ENCODE peak calls at places on chromosomes 5 and 9, in seven cellular contexts. Y is hepatic stellate cell; D is effector memory CD4-positive, alpha-beta T cell; K is stimulated activated CD4-positive, alpha-beta T cell treated with anti-CD3 and anti-CD28 coated beads, TNF-alpha, amount 100 ng/mL, for 4 hours; G is activated effector memory CD4-positive, alpha-beta T cell treated with Interleukin-2 at 50 U/mL for 16 hours; H is A549; Q is GM20000. B is an unnamed sample.

GRCh38 chr9:111069233-111069632 is 31.0 kb upstream of the LPAR1 start:
- DNase-seq in Y (no peak), D (no peak), K (no peak), G (no peak), H (no peak), Q (no peak), B (no peak)

GRCh38 chr5:88748670-88749069 is 134.3 kb downstream of the MEF2C start:
- DNase-seq in Y (no peak), D (no peak), K (no peak), G (no peak), H (no peak), Q (no peak), B (no peak)

GRCh38 chr9:2621678-2622360 is at the start of gene VLDLR:
- DNase-seq in Y (peak), D (no peak), K (no peak), G (no peak), H (peak), Q (peak), B (peak)

GRCh38 chr9:120478208-120478607 is 101.8 kb downstream of the CDK5RAP2 start:
- DNase-seq in Y (no peak), D (no peak), K (no peak), G (no peak), H (no peak), Q (no peak), B (no peak)

GRCh38 chr5:150131978-150132694 is 23.5 kb downstream of the PDGFRB start:
- DNase-seq in Y (no peak), D (no peak), K (no peak), G (no peak), H (no peak), Q (no peak), B (no peak)

GRCh38 chr5:60673329-60673728 is 26.6 kb downstream of the DEPDC1B start:
- DNase-seq in Y (no peak), D (no peak), K (no peak), G (no peak), H (no peak), Q (no peak), B (no peak)

GRCh38 chr5:152378730-152379129 is 26.3 kb downstream of the NMUR2 start:
- DNase-seq in Y (no peak), D (no peak), K (no peak), G (no peak), H (no peak), Q (no peak), B (no peak)

GRCh38 chr5:32159328-32160072 is 14.6 kb downstream of the GOLPH3 start:
- DNase-seq in Y (no peak), D (no peak), K (no peak), G (no peak), H (no peak), Q (no peak), B (no peak)

GRCh38 chr5:83034036-83034435 is 43.2 kb downstream of the TMEM167A start:
- DNase-seq in Y (no peak), D (no peak), K (no peak), G (no peak), H (no peak), Q (no peak), B (no peak)

GRCh38 chr5:34529581-34530331 is 126.4 kb upstream of the RAI14 start:
- DNase-seq in Y (no peak), D (no peak), K (no peak), G (no peak), H (no peak), Q (no peak), B (no peak)

GRCh38 chr5:59322887-59323286 is 570.6 kb downstream of the PDE4D start:
- DNase-seq in Y (no peak), D (no peak), K (no peak), G (no peak), H (no peak), Q (no peak), B (no peak)

GRCh38 chr5:39203951-39204350 is 15.4 kb downstream of the FYB1 start:
- DNase-seq in Y (no peak), D (no peak), K (no peak), G (no peak), H (no peak), Q (no peak), B (no peak)

GRCh38 chr9:36189978-36190377 is 743 bp upstream of the CLTA start:
- DNase-seq in Y (no peak), D (no peak), K (no peak), G (no peak), H (peak), Q (no peak), B (no peak)

GRCh38 chr5:178895615-178896571 is at the start of gene ZFP2:
- DNase-seq in Y (peak), D (no peak), K (no peak), G (peak), H (peak), Q (peak), B (peak)

GRCh38 chr9:89608646-89609335 is 4.0 kb downstream of the GADD45G start:
- DNase-seq in Y (no peak), D (no peak), K (no peak), G (no peak), H (no peak), Q (no peak), B (no peak)

GRCh38 chr5:15834596-15835245 is 334.7 kb downstream of the FBXL7 start:
- DNase-seq in Y (peak), D (no peak), K (no peak), G (no peak), H (no peak), Q (no peak), B (no peak)

GRCh38 chr5:151661968-151662732 is 24.6 kb downstream of the SPARC start:
- DNase-seq in Y (no peak), D (no peak), K (no peak), G (no peak), H (no peak), Q (peak), B (no peak)

GRCh38 chr5:40871177-40871576 is 30.0 kb downstream of the CARD6 start:
- DNase-seq in Y (no peak), D (no peak), K (no peak), G (no peak), H (no peak), Q (no peak), B (no peak)

GRCh38 chr5:135723451-135723850 is 111.0 kb upstream of the SLC25A48 start:
- DNase-seq in Y (no peak), D (no peak), K (no peak), G (no peak), H (no peak), Q (no peak), B (no peak)

GRCh38 chr9:114805670-114806551 is at the start of gene TNFSF15:
- DNase-seq in Y (peak), D (no peak), K (no peak), G (no peak), H (no peak), Q (peak), B (no peak)

GRCh38 chr5:59198832-59199231 is 616.0 kb downstream of the RAB3C start:
- DNase-seq in Y (no peak), D (no peak), K (no peak), G (no peak), H (no peak), Q (no peak), B (no peak)

GRCh38 chr5:173522518-173522917 is 93.9 kb downstream of the BOD1 start:
- DNase-seq in Y (no peak), D (no peak), K (no peak), G (no peak), H (no peak), Q (no peak), B (no peak)

GRCh38 chr5:76372320-76373054 is 30.6 kb upstream of the IQGAP2 start:
- DNase-seq in Y (peak), D (no peak), K (no peak), G (no peak), H (peak), Q (no peak), B (no peak)

GRCh38 chr9:34502471-34503335 is 20.1 kb downstream of the ENHO start:
- DNase-seq in Y (no peak), D (no peak), K (no peak), G (no peak), H (no peak), Q (no peak), B (no peak)

GRCh38 chr9:97847474-97848236 is 5.4 kb upstream of the FOXE1 start:
- DNase-seq in Y (no peak), D (no peak), K (no peak), G (no peak), H (no peak), Q (no peak), B (no peak)

GRCh38 chr9:113578877-113579269 is 115.3 kb downstream of the RGS3 start:
- DNase-seq in Y (peak), D (peak), K (peak), G (peak), H (peak), Q (peak), B (peak)

GRCh38 chr9:89880161-89880560 is 275.3 kb downstream of the GADD45G start:
- DNase-seq in Y (no peak), D (no peak), K (no peak), G (no peak), H (no peak), Q (no peak), B (no peak)

GRCh38 chr5:157309796-157310195 is 43.9 kb downstream of the CYFIP2 start:
- DNase-seq in Y (peak), D (no peak), K (no peak), G (no peak), H (no peak), Q (no peak), B (no peak)

GRCh38 chr9:75891277-75892167 is 1.0 kb downstream of the PCSK5 start:
- DNase-seq in Y (peak), D (no peak), K (no peak), G (peak), H (peak), Q (peak), B (peak)

GRCh38 chr5:54547711-54548250 is 30.2 kb downstream of the SNX18 start:
- DNase-seq in Y (peak), D (no peak), K (no peak), G (no peak), H (no peak), Q (no peak), B (no peak)

GRCh38 chr9:16155878-16156277 is 603.0 kb downstream of the CCDC171 start:
- DNase-seq in Y (no peak), D (no peak), K (no peak), G (no peak), H (no peak), Q (no peak), B (no peak)

GRCh38 chr9:18520395-18520794 is 46.4 kb downstream of the ADAMTSL1 start:
- DNase-seq in Y (no peak), D (no peak), K (no peak), G (no peak), H (no peak), Q (no peak), B (no peak)

GRCh38 chr9:97411789-97412627 is at the start of gene TDRD7:
- DNase-seq in Y (peak), D (peak), K (peak), G (peak), H (peak), Q (peak), B (peak)

GRCh38 chr5:91706785-91707520 is 323.8 kb upstream of the ARRDC3 start:
- DNase-seq in Y (no peak), D (no peak), K (no peak), G (no peak), H (no peak), Q (no peak), B (no peak)

B was measured in T-helper 9 cell.